ENCODE peak calls at places on chromosome 4, in four cellular contexts. Y is activated T-helper 9 cell treated with anti-CD3 and anti-CD28 coated beads, Interleukin-2, amount 50 U/mL, for 16 hours; F is stimulated activated CD4-positive, alpha-beta T cell treated with anti-CD3 and anti-CD28 coated beads, Interleukin-4, amount 100 ng/mL, for 4 hours; O is GM12865. U is an unnamed sample.

GRCh38 chr4:65502151-65502691 is 168.1 kb downstream of the EPHA5 start:
- DNase-seq in Y (no peak), F (no peak), O (no peak), U (peak; percentile 82)

GRCh38 chr4:169225058-169225751 is 45.6 kb downstream of the SH3RF1 start:
- DNase-seq in Y (no peak), F (no peak), O (peak; percentile 52), U (peak; percentile 84)

GRCh38 chr4:176814770-176815169 is 22.0 kb upstream of the VEGFC start:
- DNase-seq in Y (no peak), F (no peak), O (no peak), U (no peak)

GRCh38 chr4:91267543-91267942 is 1036.2 kb upstream of the GRID2 start:
- DNase-seq in Y (no peak), F (no peak), O (peak; percentile 6), U (no peak)

GRCh38 chr4:184434021-184434420 is 40.3 kb downstream of the IRF2 start:
- DNase-seq in Y (no peak), F (no peak), O (no peak), U (no peak)

GRCh38 chr4:147590249-147590920 is 26.8 kb upstream of the TMEM184C start:
- DNase-seq in Y (peak; percentile 3), F (peak; percentile 25), O (peak; percentile 73), U (peak; percentile 40)

GRCh38 chr4:174122705-174123104 is 160.8 kb downstream of the FBXO8 start:
- DNase-seq in Y (no peak), F (no peak), O (no peak), U (no peak)

GRCh38 chr4:113278324-113278934 is 229.0 kb downstream of the ANK2 start:
- DNase-seq in Y (peak; percentile 17), F (peak; percentile 45), O (peak; percentile 84), U (peak; percentile 63)

GRCh38 chr4:184860018-184860530 is 34.3 kb upstream of the ACSL1 start:
- DNase-seq in Y (no peak), F (no peak), O (peak; percentile 75), U (no peak)

GRCh38 chr4:1172971-1173757 is 781 bp upstream of the SPON2 start:
- DNase-seq in Y (no peak), F (no peak), O (no peak), U (peak; percentile 86)

GRCh38 chr4:188412499-188412898 is 273.3 kb downstream of the TRIML1 start:
- DNase-seq in Y (no peak), F (no peak), O (no peak), U (no peak)

GRCh38 chr4:102562995-102563394 is 61.8 kb downstream of the NFKB1 start:
- DNase-seq in Y (no peak), F (no peak), O (peak; percentile 30), U (no peak)

GRCh38 chr4:156830356-156830755 is 141.2 kb downstream of the PDGFC start:
- DNase-seq in Y (no peak), F (no peak), O (no peak), U (no peak)

U was measured in Caki2.